ENCODE peak calls at places on chromosome 6, in five cellular contexts. F, U, H, K and B are unnamed samples. For H3K9me3, the result is how much of the 10 kb centered on the place peaks cover.

GRCh38 chr6:127148511-127148910 is 30.0 kb downstream of the RSPO3 start:
- DNase-seq in U (no peak), K (no peak), F (no peak), H (no peak), B (no peak)

GRCh38 chr6:10033223-10033829 is 381.5 kb downstream of the TFAP2A start:
- DNase-seq in U (no peak), H (no peak), K (peak), F (no peak), B (no peak)

GRCh38 chr6:169938262-169938701 is 186.9 kb downstream of the ERMARD start:
- DNase-seq in U (no peak), F (no peak), K (no peak), H (no peak), B (no peak)

GRCh38 chr6:97275809-97276208 is 7.2 kb downstream of the MMS22L start:
- DNase-seq in F (no peak), U (no peak), H (no peak), K (no peak), B (no peak)

GRCh38 chr6:42482126-42482525 is 30.4 kb upstream of the TRERF1 start:
- DNase-seq in H (no peak), K (no peak), U (no peak), F (no peak), B (no peak)

GRCh38 chr6:161215193-161215592 is 58.7 kb downstream of the AGPAT4 start:
- DNase-seq in H (no peak), U (no peak), K (no peak), F (no peak), B (no peak)

GRCh38 chr6:168574699-168575195 is 133.8 kb downstream of the SMOC2 start:
- DNase-seq in U (no peak), H (no peak), F (peak), K (peak), B (peak)

GRCh38 chr6:15439410-15440022 is 193.6 kb downstream of the JARID2 start:
- DNase-seq in F (no peak), H (no peak), U (no peak), K (peak), B (no peak)

GRCh38 chr6:17679726-17680125 is 27.0 kb downstream of the NUP153 start:
- DNase-seq in H (no peak), U (no peak), K (no peak), F (no peak), B (no peak)

GRCh38 chr6:169420912-169421543 is 167.4 kb upstream of the THBS2 start:
- DNase-seq in U (no peak), H (peak), F (peak), K (peak), B (no peak)

GRCh38 chr6:34174846-34175399 is 29.0 kb upstream of the GRM4 start:
- DNase-seq in K (no peak), U (no peak), H (peak), F (no peak), B (peak)

GRCh38 chr6:13759025-13759424 is 47.4 kb upstream of the RANBP9 start:
- DNase-seq in H (no peak), K (no peak), U (no peak), F (no peak), B (no peak)

GRCh38 chr6:31083742-31084354 is 28.5 kb downstream of the C6orf15 start:
- DNase-seq in F (peak), K (peak), H (peak), U (no peak), B (no peak)

GRCh38 chr6:134010400-134010799 is 42.0 kb downstream of the SLC2A12 start:
- DNase-seq in H (no peak), F (no peak), K (no peak), U (no peak), B (no peak)

GRCh38 chr6:25792016-25792415 is 37.5 kb downstream of the SLC17A4 start:
- DNase-seq in U (no peak), F (no peak), K (no peak), H (no peak), B (no peak)

GRCh38 chr6:170128346-170128745 is 162.5 kb downstream of the DLL1 start:
- DNase-seq in H (peak), U (peak), F (no peak), K (no peak), B (peak)

GRCh38 chr6:163355471-163355991 is 59.0 kb upstream of the QKI start:
- DNase-seq in F (no peak), K (no peak), H (no peak), U (no peak), B (no peak)

GRCh38 chr6:134074151-134074712 is 21.8 kb upstream of the SLC2A12 start:
- DNase-seq in F (no peak), K (peak), H (no peak), U (no peak), B (no peak)

GRCh38 chr6:27795697-27796494 is 116.3 kb downstream of the OR2B2 start:
- DNase-seq in U (no peak), F (peak), K (peak), H (no peak), B (peak)

DNA sequence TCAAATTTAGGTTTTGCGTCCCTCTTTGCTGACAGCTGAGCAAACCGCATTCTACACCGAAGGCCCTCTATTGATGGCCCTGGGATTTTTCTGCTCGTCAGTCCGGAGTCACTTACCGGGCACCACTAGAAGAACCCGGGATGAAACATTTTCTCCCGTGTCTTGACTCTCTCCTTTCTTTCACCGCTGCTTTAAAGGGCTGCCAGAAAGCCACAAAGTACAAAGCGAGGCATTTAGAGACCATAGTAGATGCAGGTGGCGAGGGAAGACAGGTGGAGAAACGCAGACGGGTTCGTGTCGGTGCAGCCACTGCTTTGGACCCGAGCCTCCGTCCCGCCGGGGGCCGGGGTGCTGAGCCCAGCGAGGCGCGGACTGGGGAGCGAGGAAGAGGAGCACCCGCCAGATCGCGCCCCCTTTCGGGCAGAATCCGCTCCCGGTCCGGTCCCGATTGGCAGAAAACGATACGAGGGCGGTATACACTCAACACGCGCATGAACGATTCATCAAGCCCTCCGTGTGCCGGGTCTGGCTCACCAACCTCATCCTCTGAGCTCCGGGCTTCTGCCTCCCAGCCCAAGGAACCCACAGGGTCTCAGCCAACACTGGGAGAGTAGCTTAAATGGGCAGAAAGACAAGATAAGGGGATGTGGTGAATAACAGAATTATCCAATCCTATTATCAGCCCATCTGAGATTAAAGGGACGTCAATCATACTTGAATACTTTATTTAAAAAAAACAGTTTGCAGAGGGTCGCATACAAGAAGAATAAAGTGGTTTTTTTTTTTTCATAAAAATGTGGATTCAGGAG is 84.9 kb downstream of the TRIM27 start:
- DNase-seq in K (peak), U (peak), H (peak), F (peak), B (peak)
- TF ChIP-seq CTCF in K (peak), U (peak), H (no peak), F (peak), B (peak)

DNA sequence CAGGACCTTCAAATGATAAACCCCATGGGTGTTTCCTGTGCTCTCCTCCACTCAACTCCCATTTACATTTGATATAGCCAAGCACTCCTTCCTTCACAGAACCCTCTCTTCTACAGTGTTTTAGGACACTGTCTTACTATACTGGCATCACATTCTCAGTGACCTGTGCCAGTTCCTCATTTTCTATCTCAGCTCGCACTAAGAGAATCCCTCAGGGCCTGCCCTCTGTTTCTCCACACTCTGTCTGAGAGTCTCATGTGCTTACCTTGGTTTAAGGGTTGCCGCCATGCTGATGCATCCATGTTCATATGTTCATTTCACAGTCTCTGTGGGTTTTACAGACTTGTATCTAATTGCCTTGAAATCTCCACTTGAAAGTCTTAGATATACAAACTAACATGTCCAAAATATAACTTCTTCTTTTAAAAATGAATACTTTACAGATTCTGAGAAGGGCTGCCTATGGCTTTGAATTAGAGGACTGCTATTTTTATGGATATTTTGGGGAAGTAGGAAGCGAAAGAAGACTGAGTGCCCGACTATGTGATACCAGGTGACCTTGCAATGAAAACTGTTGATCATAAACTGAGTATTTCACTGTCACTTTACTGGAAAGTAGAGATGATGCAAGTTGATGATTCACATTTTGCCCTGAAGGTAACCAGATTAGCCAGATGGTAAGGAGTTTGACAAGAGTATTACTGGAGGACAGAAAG is 153.1 kb upstream of the SIM1 start:
- DNase-seq in H (no peak), F (no peak), K (no peak), U (no peak), B (no peak)
- H3K27ac ChIP-seq in H (no peak), F (no peak), K (no peak), U (no peak), B (no peak)

GRCh38 chr6:654136-654535 is 2.8 kb downstream of the HUS1B start:
- DNase-seq in U (no peak), K (no peak), H (no peak), F (no peak), B (no peak)
- H3K9me3 ChIP-seq in U (under half), K (under half), H (under half), F (under half), B (under half)

DNA sequence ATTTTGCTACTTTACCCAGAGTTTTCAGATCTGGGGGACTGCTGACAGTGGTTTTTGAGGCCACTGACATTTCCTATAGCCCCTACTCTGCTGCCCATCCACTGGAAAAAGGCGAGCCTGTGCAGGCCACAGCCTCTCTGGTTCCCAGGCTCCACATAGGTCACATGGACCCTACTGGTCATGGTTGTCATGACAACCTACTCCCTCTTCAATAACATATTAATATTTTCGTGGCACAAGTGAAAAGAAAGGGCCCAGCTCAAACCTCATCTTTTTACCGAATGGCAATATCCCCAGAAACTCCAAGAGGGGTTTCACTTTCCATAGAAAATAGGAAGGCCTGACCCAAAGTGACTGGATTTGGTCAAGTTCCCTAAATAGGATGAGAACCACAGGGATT is 11.0 kb upstream of the FOXO3 start:
- DNase-seq in F (no peak), K (no peak), H (no peak), U (no peak), B (peak)
- TF ChIP-seq CTCF in F (no peak), K (no peak), H (no peak), U (no peak), B (no peak)

GRCh38 chr6:136989591-136990578 is 54.9 kb downstream of the IL20RA start:
- DNase-seq in K (peak), H (no peak), U (peak), F (peak), B (no peak)
- H3K27ac ChIP-seq in K (no peak), H (no peak), U (no peak), F (peak), B (no peak)